ENCODE peak calls at places on chromosomes 6 and 20, in seven cellular contexts. E is IMR-90; T is lower lobe of right lung; D is aorta; W is BJ; S is effector memory CD4-positive, alpha-beta T cell; Z is PC-9. R is an unnamed sample.
A peak's percentile ranks its signal among the peaks of the same experiment; 100 is the strongest.

GRCh38 chr6:66508433-66508832 is 801.4 kb upstream of the EYS start:
- DNase-seq in E (peak; percentile 20), Z (no peak), T (no peak), D (no peak), S (no peak), W (no peak), R (no peak)

GRCh38 chr6:105793132-105793531 is 293.0 kb upstream of the PRDM1 start:
- DNase-seq in S (peak; percentile 4), Z (peak; percentile 12), D (no peak), E (no peak), W (no peak), T (no peak), R (no peak)

GRCh38 chr6:137016366-137016765 is 28.4 kb downstream of the IL20RA start:
- DNase-seq in D (no peak), Z (no peak), S (no peak), T (no peak), W (no peak), E (peak; percentile 10), R (peak; percentile 68)

GRCh38 chr20:23655551-23656211 is 17.9 kb upstream of the CST3 start:
- DNase-seq in Z (no peak), E (no peak), S (no peak), W (no peak), D (peak; percentile 90), T (peak; percentile 84), R (no peak)

GRCh38 chr6:35491558-35492541 is 5.0 kb downstream of the TEAD3 start:
- DNase-seq in T (no peak), D (no peak), E (no peak), W (no peak), Z (peak; percentile 60), S (no peak), R (no peak)

GRCh38 chr6:135895231-135895931 is 43.9 kb downstream of the PDE7B start:
- DNase-seq in S (no peak), T (no peak), Z (no peak), W (no peak), E (no peak), D (no peak), R (no peak)

GRCh38 chr6:30061766-30062458 is 847 bp downstream of the POLR1H start:
- DNase-seq in D (no peak), Z (peak; percentile 27), E (peak; percentile 17), W (no peak), S (peak; percentile 38), T (no peak), R (peak; percentile 39)

GRCh38 chr6:1611572-1612385 is 2.1 kb downstream of the FOXC1 start:
- DNase-seq in E (peak; percentile 53), S (no peak), W (no peak), D (no peak), Z (peak; percentile 25), T (no peak), R (peak; percentile 50)

GRCh38 chr6:29723666-29724588 is 693 bp downstream of the HLA-F start:
- DNase-seq in D (peak; percentile 68), E (no peak), S (peak; percentile 75), Z (no peak), T (peak; percentile 61), W (no peak), R (peak; percentile 17)

GRCh38 chr6:109117346-109118035 is 22.2 kb downstream of the CEP57L1 start:
- DNase-seq in T (no peak), W (no peak), S (no peak), Z (no peak), D (no peak), E (no peak), R (no peak)

GRCh38 chr20:10427060-10427692 is 6.8 kb downstream of the MKKS start:
- DNase-seq in W (no peak), D (peak; percentile 67), Z (peak; percentile 33), S (peak; percentile 33), E (peak; percentile 74), T (peak; percentile 67), R (peak; percentile 82)

GRCh38 chr6:12408752-12409151 is 118.6 kb downstream of the EDN1 start:
- DNase-seq in E (no peak), Z (no peak), D (no peak), S (no peak), T (no peak), W (no peak), R (no peak)

GRCh38 chr6:19812512-19813119 is 24.6 kb upstream of the ID4 start:
- DNase-seq in D (no peak), S (no peak), Z (no peak), W (no peak), T (no peak), E (peak; percentile 61), R (peak; percentile 81)

DNA sequence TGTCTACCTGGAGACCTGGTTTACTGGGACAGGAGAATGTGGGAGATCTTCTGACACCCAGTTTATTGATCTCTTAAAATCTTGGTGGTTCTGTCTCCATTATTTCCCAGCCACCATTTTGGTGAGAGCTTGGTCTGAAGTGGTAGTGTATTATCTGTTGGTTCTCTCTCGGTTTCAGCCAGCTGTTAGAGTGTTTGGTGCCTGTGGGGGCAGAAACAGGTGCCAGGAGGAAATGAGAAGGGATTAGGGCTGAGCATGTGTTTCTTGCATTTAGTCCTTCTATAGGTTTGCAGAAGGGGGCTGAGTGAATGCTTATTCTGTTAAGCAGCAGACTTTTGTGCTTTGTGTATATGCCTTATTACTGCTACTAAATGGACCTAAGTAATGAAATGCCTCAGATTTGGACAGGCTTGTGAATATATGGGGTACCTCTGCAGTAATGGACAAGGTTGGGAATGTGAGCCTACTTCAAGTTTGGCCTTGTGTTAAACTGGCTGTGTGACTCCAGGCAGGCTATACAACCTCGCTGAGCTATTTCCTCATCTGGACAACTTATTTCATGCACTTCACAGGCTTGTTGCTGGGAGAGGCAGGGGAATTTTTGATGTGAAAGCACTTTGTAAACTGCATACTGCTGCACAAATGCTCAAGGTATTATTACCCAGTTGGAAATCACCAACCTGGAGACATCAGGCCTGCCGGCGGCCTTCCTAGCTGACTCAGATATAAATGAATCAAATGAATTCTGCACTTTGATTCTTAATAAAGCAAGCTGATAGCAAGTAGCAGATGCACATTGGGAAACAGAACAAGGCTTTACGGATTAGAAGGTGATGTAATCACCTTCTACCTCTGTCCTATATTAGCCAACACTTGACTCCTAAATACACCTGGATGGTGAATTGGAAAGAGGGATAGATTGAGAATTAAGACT is 9.9 kb downstream of the JARID2 start:
- DNase-seq in W (no peak), D (no peak), Z (no peak), S (no peak), E (no peak), T (no peak), R (no peak)
- H3K4me3 ChIP-seq in W (no peak overlapping the region), D (no peak overlapping the region), Z (no peak overlapping the region), S (no peak overlapping the region), E (no peak overlapping the region), T (no peak overlapping the region), R (no peak overlapping the region)

DNA sequence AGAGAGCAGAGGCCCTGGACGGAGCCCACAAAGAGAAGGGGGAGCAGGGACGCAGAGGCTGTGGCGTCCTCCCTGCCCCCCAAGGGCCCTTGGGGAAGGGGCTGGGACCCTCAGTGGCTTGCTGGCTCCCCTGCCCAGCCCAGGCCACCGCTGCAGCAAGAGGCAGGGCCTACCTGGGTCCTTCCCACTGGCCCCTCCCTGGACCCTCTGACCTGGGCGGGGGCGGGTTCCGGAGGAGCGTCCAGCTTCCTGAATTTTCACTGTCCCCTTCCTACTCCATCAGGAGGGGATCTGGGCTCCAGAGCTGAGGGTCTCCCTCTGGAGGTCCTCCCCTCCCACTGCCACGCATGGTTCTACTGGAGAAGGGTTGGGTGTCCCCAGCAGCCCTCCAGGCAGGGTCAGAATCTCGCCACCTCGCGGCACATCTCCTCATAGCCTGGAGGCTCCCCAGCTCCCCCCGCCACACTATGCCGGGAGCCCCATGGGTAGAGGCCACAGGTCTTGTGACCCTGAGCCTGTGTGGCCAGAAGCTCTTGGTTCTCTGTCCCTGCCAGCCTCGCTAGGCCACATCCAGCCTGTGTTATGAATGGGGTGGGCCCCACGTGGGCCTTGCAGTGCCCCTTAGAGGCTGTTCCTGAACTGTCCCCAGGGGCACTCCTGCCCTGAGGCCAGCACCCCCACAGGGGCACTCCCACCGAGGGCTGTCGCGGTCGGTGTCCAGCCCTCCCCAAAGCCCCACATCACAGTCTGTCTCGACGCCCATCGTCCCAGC is 1.0 kb upstream of the SOX18 start:
- DNase-seq in W (no peak), E (no peak), Z (no peak), D (no peak), S (no peak), T (no peak), R (no peak)
- H3K4me3 ChIP-seq in W (no peak overlapping the region), E (no peak overlapping the region), Z (no peak overlapping the region), D (no peak overlapping the region), S (no peak overlapping the region), T (peak overlapping the region; percentile 48), R (no peak overlapping the region)

DNA sequence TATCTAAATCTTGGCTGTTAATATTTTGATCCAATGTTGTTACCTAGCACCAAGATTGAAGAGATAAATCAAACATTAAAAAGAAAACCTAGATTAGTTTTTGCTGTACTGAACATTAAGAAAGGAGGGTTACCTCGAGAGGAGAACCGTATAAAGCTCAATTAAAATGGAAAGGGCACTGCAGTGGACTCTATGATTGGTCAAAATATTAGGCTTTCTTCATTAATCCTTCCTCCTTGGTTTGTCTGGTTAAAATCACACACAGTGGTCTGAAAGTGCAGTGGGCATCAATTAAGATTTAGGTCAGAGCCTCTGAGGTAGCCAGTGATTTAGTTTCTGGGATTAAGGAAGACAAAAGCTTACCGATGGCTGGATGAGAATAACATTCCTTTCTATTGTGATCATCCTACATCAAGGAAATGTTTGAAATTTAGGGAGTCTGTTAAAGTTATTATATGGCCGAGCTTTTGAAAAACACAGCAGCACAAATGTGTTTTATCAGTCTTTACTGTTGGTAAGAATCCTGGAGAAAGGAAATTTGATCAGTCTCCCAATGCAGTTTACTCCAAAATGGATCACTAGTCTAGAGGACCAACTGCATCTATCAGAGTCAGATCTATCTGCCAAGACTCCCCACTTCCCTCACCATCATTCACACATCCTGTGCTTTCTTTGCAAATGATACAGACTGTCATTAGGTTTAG is 134.6 kb upstream of the NEDD9 start:
- DNase-seq in S (no peak), D (no peak), E (no peak), T (no peak), Z (no peak), W (no peak), R (peak; percentile 37)
- H3K4me3 ChIP-seq in S (no peak overlapping the region), D (no peak overlapping the region), E (no peak overlapping the region), T (no peak overlapping the region), Z (no peak overlapping the region), W (no peak overlapping the region), R (no peak overlapping the region)

GRCh38 chr20:59526242-59527225 is 77.8 kb upstream of the PHACTR3 start:
- DNase-seq in W (no peak), T (no peak), S (no peak), D (no peak), E (no peak), Z (no peak), R (peak; percentile 2)
- H3K4me3 ChIP-seq in W (no peak overlapping the region), T (no peak overlapping the region), S (no peak overlapping the region), D (no peak overlapping the region), E (no peak overlapping the region), Z (no peak overlapping the region), R (no peak overlapping the region)

DNA sequence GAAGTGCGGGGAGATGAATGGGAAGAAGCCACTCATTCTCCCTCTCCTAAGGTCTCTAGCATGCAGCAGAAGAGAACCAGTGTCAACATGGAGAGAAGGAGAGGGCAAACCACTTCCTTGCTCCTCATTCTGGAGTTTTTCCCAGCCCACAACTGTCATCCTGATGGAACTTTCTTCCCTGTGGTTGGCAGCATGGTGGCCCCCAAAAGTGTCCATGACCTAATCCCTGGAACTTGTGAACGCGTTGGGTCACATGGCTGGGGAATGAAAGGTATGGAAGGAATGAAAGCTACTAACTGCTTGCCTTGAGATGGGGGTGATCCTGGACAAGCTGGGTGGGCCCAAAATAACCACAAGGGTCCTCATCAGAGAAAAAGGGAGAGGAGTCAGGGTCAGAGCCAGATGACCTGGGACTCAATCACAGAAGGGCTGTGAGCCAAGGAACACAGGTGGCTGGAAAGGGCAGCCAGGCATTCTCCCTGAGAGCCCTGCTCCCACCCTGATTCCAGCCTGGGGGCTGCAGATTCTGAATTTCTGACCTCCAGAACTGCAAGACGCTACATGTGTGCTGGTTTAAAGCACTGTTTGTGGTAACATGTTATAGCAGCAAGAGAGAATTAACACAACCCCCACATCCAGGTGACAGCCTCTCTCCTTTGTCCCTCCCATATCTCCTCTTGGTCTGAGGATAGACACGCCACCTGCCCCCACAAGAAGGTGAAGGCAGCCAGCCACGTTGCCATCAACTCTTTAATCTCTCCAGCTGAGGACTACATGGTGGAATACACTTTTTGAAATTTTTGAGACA is 63.2 kb downstream of the PYGB start:
- DNase-seq in S (no peak), D (peak; percentile 39), T (peak; percentile 31), Z (no peak), E (peak; percentile 95), W (peak; percentile 80), R (peak; percentile 40)
- H3K4me3 ChIP-seq in S (peak overlapping the region; percentile 42), D (no peak overlapping the region), T (peak overlapping the region; percentile 23), Z (no peak overlapping the region), E (peak overlapping the region; percentile 27), W (peak overlapping the region; percentile 31), R (no peak overlapping the region)

R was measured in cardiac muscle cell.